ENCODE peak calls at places on chromosomes 4 and X, in four cellular contexts. One of them, this sample, is unnamed.
A peak's percentile ranks its signal among the peaks of the same experiment; 100 is the strongest.

GRCh38 chrX:68989456-68989855 is 160.6 kb downstream of the EFNB1 start:
- DNase-seq in cardiac fibroblast: no peak
- DNase-seq in tibial nerve: no peak
- DNase-seq in astrocyte of the cerebellum: no peak
- DNase-seq in this sample: no peak

GRCh38 chrX:31580227-31580626 is 508.4 kb upstream of the FTHL17 start:
- DNase-seq in cardiac fibroblast: peak; percentile 23
- DNase-seq in tibial nerve: no peak
- DNase-seq in astrocyte of the cerebellum: no peak
- DNase-seq in this sample: peak; percentile 6

GRCh38 chr4:184398741-184399504 is 75.4 kb downstream of the IRF2 start:
- DNase-seq in cardiac fibroblast: no peak
- DNase-seq in tibial nerve: no peak
- DNase-seq in astrocyte of the cerebellum: no peak
- DNase-seq in this sample: no peak

GRCh38 chrX:153641575-153642312 is 5.3 kb upstream of the DUSP9 start:
- DNase-seq in cardiac fibroblast: no peak
- DNase-seq in tibial nerve: no peak
- DNase-seq in astrocyte of the cerebellum: no peak
- DNase-seq in this sample: no peak

GRCh38 chr4:55765070-55765469 is 54.5 kb upstream of the EXOC1L start:
- DNase-seq in cardiac fibroblast: no peak
- DNase-seq in tibial nerve: no peak
- DNase-seq in astrocyte of the cerebellum: no peak
- DNase-seq in this sample: no peak

GRCh38 chr4:77636902-77637301 is 31.3 kb downstream of the CXCL13 start:
- DNase-seq in cardiac fibroblast: peak; percentile 94
- DNase-seq in tibial nerve: no peak
- DNase-seq in astrocyte of the cerebellum: peak; percentile 47
- DNase-seq in this sample: peak; percentile 83

GRCh38 chrX:106955004-106955772 is 35.0 kb downstream of the CLDN2 start:
- DNase-seq in cardiac fibroblast: peak; percentile 43
- DNase-seq in tibial nerve: no peak
- DNase-seq in astrocyte of the cerebellum: no peak
- DNase-seq in this sample: peak; percentile 47

GRCh38 chrX:65667503-65668355 is at the start of gene MSN:
- DNase-seq in cardiac fibroblast: peak; percentile 62
- DNase-seq in tibial nerve: peak; percentile 57
- DNase-seq in astrocyte of the cerebellum: no peak
- DNase-seq in this sample: peak; percentile 35

GRCh38 chr4:148054275-148054674 is 322.4 kb downstream of the ARHGAP10 start:
- DNase-seq in cardiac fibroblast: no peak
- DNase-seq in tibial nerve: no peak
- DNase-seq in astrocyte of the cerebellum: no peak
- DNase-seq in this sample: no peak

GRCh38 chr4:128393111-128393704 is 105.6 kb upstream of the PGRMC2 start:
- DNase-seq in cardiac fibroblast: no peak
- DNase-seq in tibial nerve: no peak
- DNase-seq in astrocyte of the cerebellum: no peak
- DNase-seq in this sample: peak; percentile 51

GRCh38 chr4:92501456-92501855 is 197.7 kb downstream of the GRID2 start:
- DNase-seq in cardiac fibroblast: no peak
- DNase-seq in tibial nerve: no peak
- DNase-seq in astrocyte of the cerebellum: no peak
- DNase-seq in this sample: no peak

GRCh38 chrX:68261060-68261672 is 172.1 kb downstream of the OPHN1 start:
- DNase-seq in cardiac fibroblast: peak; percentile 33
- DNase-seq in tibial nerve: no peak
- DNase-seq in astrocyte of the cerebellum: peak; percentile 3
- DNase-seq in this sample: peak; percentile 41

GRCh38 chrX:123093792-123094191 is 90.3 kb upstream of the GRIA3 start:
- DNase-seq in cardiac fibroblast: no peak
- DNase-seq in tibial nerve: no peak
- DNase-seq in astrocyte of the cerebellum: no peak
- DNase-seq in this sample: no peak

GRCh38 chrX:20372533-20372932 is 105.8 kb upstream of the RPS6KA3 start:
- DNase-seq in cardiac fibroblast: peak; percentile 46
- DNase-seq in tibial nerve: no peak
- DNase-seq in astrocyte of the cerebellum: no peak
- DNase-seq in this sample: no peak

GRCh38 chr4:26570596-26570995 is 13.3 kb upstream of the TBC1D19 start:
- DNase-seq in cardiac fibroblast: no peak
- DNase-seq in tibial nerve: no peak
- DNase-seq in astrocyte of the cerebellum: no peak
- DNase-seq in this sample: peak; percentile 79

GRCh38 chr4:128823025-128823661 is 13.6 kb downstream of the JADE1 start:
- DNase-seq in cardiac fibroblast: peak; percentile 93
- DNase-seq in tibial nerve: no peak
- DNase-seq in astrocyte of the cerebellum: peak; percentile 60
- DNase-seq in this sample: peak; percentile 95

GRCh38 chrX:17413228-17413627 is 38.2 kb downstream of the NHS start:
- DNase-seq in cardiac fibroblast: peak; percentile 67
- DNase-seq in tibial nerve: no peak
- DNase-seq in astrocyte of the cerebellum: peak; percentile 76
- DNase-seq in this sample: peak; percentile 91

GRCh38 chrX:97841544-97842179 is 958.0 kb downstream of the RPA4 start:
- DNase-seq in cardiac fibroblast: no peak
- DNase-seq in tibial nerve: no peak
- DNase-seq in astrocyte of the cerebellum: no peak
- DNase-seq in this sample: no peak

GRCh38 chrX:41858161-41858775 is 65.1 kb downstream of the CASK start:
- DNase-seq in cardiac fibroblast: no peak
- DNase-seq in tibial nerve: no peak
- DNase-seq in astrocyte of the cerebellum: no peak
- DNase-seq in this sample: no peak

GRCh38 chr4:99301376-99302164 is 10.8 kb upstream of the ADH1A start:
- DNase-seq in cardiac fibroblast: peak; percentile 77
- DNase-seq in tibial nerve: no peak
- DNase-seq in astrocyte of the cerebellum: no peak
- DNase-seq in this sample: peak; percentile 76

GRCh38 chrX:18449271-18449670 is 23.9 kb downstream of the CDKL5 start:
- DNase-seq in cardiac fibroblast: no peak
- DNase-seq in tibial nerve: no peak
- DNase-seq in astrocyte of the cerebellum: no peak
- DNase-seq in this sample: peak; percentile 6

GRCh38 chr4:79132826-79133225 is 193.0 kb downstream of the NAA11 start:
- DNase-seq in cardiac fibroblast: no peak
- DNase-seq in tibial nerve: no peak
- DNase-seq in astrocyte of the cerebellum: no peak
- DNase-seq in this sample: no peak

GRCh38 chrX:107325467-107325866 is 119.1 kb downstream of the DNAAF6 start:
- DNase-seq in cardiac fibroblast: no peak
- DNase-seq in tibial nerve: no peak
- DNase-seq in astrocyte of the cerebellum: no peak
- DNase-seq in this sample: no peak

GRCh38 chr4:168541608-168541953 is 44.7 kb downstream of the PALLD start:
- DNase-seq in cardiac fibroblast: peak; percentile 87
- DNase-seq in tibial nerve: no peak
- DNase-seq in astrocyte of the cerebellum: no peak
- DNase-seq in this sample: peak; percentile 85

GRCh38 chr4:6573551-6573950 is 1.4 kb upstream of the MAN2B2 start:
- DNase-seq in cardiac fibroblast: no peak
- DNase-seq in tibial nerve: no peak
- DNase-seq in astrocyte of the cerebellum: no peak
- DNase-seq in this sample: no peak

GRCh38 chrX:6225307-6226052 is 3.2 kb downstream of the NLGN4X start:
- DNase-seq in cardiac fibroblast: no peak
- DNase-seq in tibial nerve: no peak
- DNase-seq in astrocyte of the cerebellum: no peak
- DNase-seq in this sample: no peak

GRCh38 chr4:139593091-139593564 is 37.1 kb upstream of the SETD7 start:
- DNase-seq in cardiac fibroblast: peak; percentile 81
- DNase-seq in tibial nerve: no peak
- DNase-seq in astrocyte of the cerebellum: no peak
- DNase-seq in this sample: peak; percentile 70

GRCh38 chr4:119240128-119240527 is 27.6 kb downstream of the USP53 start:
- DNase-seq in cardiac fibroblast: no peak
- DNase-seq in tibial nerve: no peak
- DNase-seq in astrocyte of the cerebellum: no peak
- DNase-seq in this sample: no peak

GRCh38 chr4:41458689-41459088 is 79.3 kb upstream of the LIMCH1 start:
- DNase-seq in cardiac fibroblast: no peak
- DNase-seq in tibial nerve: no peak
- DNase-seq in astrocyte of the cerebellum: no peak
- DNase-seq in this sample: no peak

GRCh38 chr4:173448557-173448918 is 49.6 kb upstream of the SCRG1 start:
- DNase-seq in cardiac fibroblast: peak; percentile 15
- DNase-seq in tibial nerve: no peak
- DNase-seq in astrocyte of the cerebellum: peak; percentile 50
- DNase-seq in this sample: peak; percentile 81

GRCh38 chr4:185773419-185773818 is 38.6 kb downstream of the SORBS2 start:
- DNase-seq in cardiac fibroblast: no peak
- DNase-seq in tibial nerve: no peak
- DNase-seq in astrocyte of the cerebellum: no peak
- DNase-seq in this sample: no peak

GRCh38 chr4:10173039-10173753 is 56.6 kb upstream of the WDR1 start:
- DNase-seq in cardiac fibroblast: peak; percentile 86
- DNase-seq in tibial nerve: no peak
- DNase-seq in astrocyte of the cerebellum: no peak
- DNase-seq in this sample: peak; percentile 54

GRCh38 chrX:38004046-38004445 is 2.3 kb upstream of the SYTL5 start:
- DNase-seq in cardiac fibroblast: peak; percentile 46
- DNase-seq in tibial nerve: no peak
- DNase-seq in astrocyte of the cerebellum: no peak
- DNase-seq in this sample: peak; percentile 11

GRCh38 chr4:34850426-34850825 is 1393.9 kb downstream of the ARAP2 start:
- DNase-seq in cardiac fibroblast: no peak
- DNase-seq in tibial nerve: no peak
- DNase-seq in astrocyte of the cerebellum: no peak
- DNase-seq in this sample: no peak

GRCh38 chrX:33970028-33970932 is 161.8 kb downstream of the FAM47A start:
- DNase-seq in cardiac fibroblast: no peak
- DNase-seq in tibial nerve: no peak
- DNase-seq in astrocyte of the cerebellum: no peak
- DNase-seq in this sample: no peak

GRCh38 chrX:67543818-67544217 is at the start of gene AR:
- DNase-seq in cardiac fibroblast: peak; percentile 53
- DNase-seq in tibial nerve: peak; percentile 35
- DNase-seq in astrocyte of the cerebellum: peak; percentile 28
- DNase-seq in this sample: peak; percentile 66

GRCh38 chrX:131830400-131831184 is 192.5 kb upstream of the STK26 start:
- DNase-seq in cardiac fibroblast: peak; percentile 88
- DNase-seq in tibial nerve: peak; percentile 22
- DNase-seq in astrocyte of the cerebellum: peak; percentile 68
- DNase-seq in this sample: peak; percentile 68

GRCh38 chrX:17591741-17592110 is 145.6 kb upstream of the SCML1 start:
- DNase-seq in cardiac fibroblast: peak; percentile 65
- DNase-seq in tibial nerve: no peak
- DNase-seq in astrocyte of the cerebellum: peak; percentile 69
- DNase-seq in this sample: peak; percentile 72

GRCh38 chrX:9659571-9660195 is 106.0 kb downstream of the GPR143 start:
- DNase-seq in cardiac fibroblast: no peak
- DNase-seq in tibial nerve: no peak
- DNase-seq in astrocyte of the cerebellum: no peak
- DNase-seq in this sample: no peak
- H3K4me3 ChIP-seq in cardiac fibroblast: no peak overlapping the region
- H3K4me3 ChIP-seq in tibial nerve: no peak overlapping the region
- H3K4me3 ChIP-seq in astrocyte of the cerebellum: no peak overlapping the region
- H3K4me3 ChIP-seq in this sample: no peak overlapping the region

GRCh38 chr4:65046496-65047101 is 623.7 kb downstream of the EPHA5 start:
- DNase-seq in cardiac fibroblast: peak; percentile 14
- DNase-seq in tibial nerve: no peak
- DNase-seq in astrocyte of the cerebellum: peak; percentile 51
- DNase-seq in this sample: peak; percentile 8
- TF ChIP-seq CTCF in cardiac fibroblast: no peak
- TF ChIP-seq CTCF in tibial nerve: no peak
- TF ChIP-seq CTCF in astrocyte of the cerebellum: no peak
- TF ChIP-seq CTCF in this sample: no peak

GRCh38 chrX:125394449-125394848 is 74.8 kb downstream of the TEX13C start:
- DNase-seq in cardiac fibroblast: no peak
- DNase-seq in tibial nerve: no peak
- DNase-seq in astrocyte of the cerebellum: no peak
- DNase-seq in this sample: no peak
- H3K4me3 ChIP-seq in cardiac fibroblast: no peak overlapping the region
- H3K4me3 ChIP-seq in tibial nerve: no peak overlapping the region
- H3K4me3 ChIP-seq in astrocyte of the cerebellum: no peak overlapping the region
- H3K4me3 ChIP-seq in this sample: no peak overlapping the region

DNA sequence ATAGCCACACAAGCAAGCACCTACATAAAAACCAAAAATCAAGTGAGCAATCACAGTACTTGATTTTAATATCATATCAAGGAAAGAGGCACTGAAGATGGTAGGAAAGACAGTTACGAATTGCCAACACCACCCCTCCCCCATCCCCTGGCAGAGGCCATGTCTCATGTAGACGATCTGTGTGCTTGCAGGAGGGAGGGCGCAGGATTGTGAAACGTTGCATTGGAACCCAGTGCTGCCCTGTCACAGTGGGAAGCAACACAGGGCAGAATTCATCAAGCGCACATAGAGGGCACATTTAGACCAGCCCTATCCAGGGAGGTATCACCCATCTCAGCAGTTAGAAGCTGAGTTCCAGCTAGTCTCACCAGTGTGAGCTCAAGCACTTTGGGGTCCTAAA is 359.8 kb downstream of the DMD start:
- DNase-seq in cardiac fibroblast: no peak
- DNase-seq in tibial nerve: no peak
- DNase-seq in astrocyte of the cerebellum: no peak
- DNase-seq in this sample: no peak
- TF ChIP-seq CTCF in cardiac fibroblast: no peak
- TF ChIP-seq CTCF in tibial nerve: no peak
- TF ChIP-seq CTCF in astrocyte of the cerebellum: no peak
- TF ChIP-seq CTCF in this sample: no peak

DNA sequence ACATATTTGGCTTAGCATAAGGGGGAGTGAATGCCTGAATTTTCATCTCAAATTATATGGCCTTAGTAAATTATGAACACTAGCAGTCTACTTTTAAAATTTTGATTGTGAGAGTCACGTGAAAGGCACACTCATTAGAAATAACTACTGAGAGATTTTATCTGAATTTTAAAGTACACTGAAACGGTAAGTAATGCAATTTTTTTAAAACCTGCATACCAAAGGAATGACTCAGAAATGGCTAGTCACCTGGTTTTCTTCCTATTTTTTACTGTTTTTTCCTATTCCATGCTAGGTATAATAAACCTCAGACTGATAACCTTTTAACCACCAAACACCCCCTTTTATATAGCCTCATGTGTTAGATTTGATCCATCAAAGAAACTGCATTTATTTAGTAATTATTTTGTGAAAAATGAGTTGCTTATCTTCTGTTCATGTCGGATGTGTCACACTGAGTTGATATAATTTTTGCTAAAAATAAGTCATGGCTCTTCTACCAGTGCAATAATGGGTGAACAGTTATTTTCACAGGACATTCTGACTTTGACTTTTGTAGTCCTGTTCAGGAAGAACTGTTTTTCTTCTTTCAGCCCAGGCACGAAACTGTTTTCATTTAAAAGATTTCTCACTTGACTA is 40.4 kb downstream of the CPEB2 start:
- DNase-seq in cardiac fibroblast: peak; percentile 58
- DNase-seq in tibial nerve: no peak
- DNase-seq in astrocyte of the cerebellum: no peak
- DNase-seq in this sample: no peak
- H3K4me3 ChIP-seq in cardiac fibroblast: no peak overlapping the region
- H3K4me3 ChIP-seq in tibial nerve: no peak overlapping the region
- H3K4me3 ChIP-seq in astrocyte of the cerebellum: no peak overlapping the region
- H3K4me3 ChIP-seq in this sample: no peak overlapping the region

GRCh38 chr4:183106839-183107238 is 7.8 kb downstream of the WWC2 start:
- DNase-seq in cardiac fibroblast: no peak
- DNase-seq in tibial nerve: no peak
- DNase-seq in astrocyte of the cerebellum: no peak
- DNase-seq in this sample: peak; percentile 12
- TF ChIP-seq CTCF in cardiac fibroblast: peak; percentile 20
- TF ChIP-seq CTCF in tibial nerve: no peak
- TF ChIP-seq CTCF in astrocyte of the cerebellum: peak; percentile 17
- TF ChIP-seq CTCF in this sample: peak; percentile 15

GRCh38 chrX:139202742-139203410 is 327.7 kb upstream of the F9 start:
- DNase-seq in cardiac fibroblast: no peak
- DNase-seq in tibial nerve: no peak
- DNase-seq in astrocyte of the cerebellum: no peak
- DNase-seq in this sample: no peak
- H3K4me3 ChIP-seq in cardiac fibroblast: no peak overlapping the region
- H3K4me3 ChIP-seq in tibial nerve: no peak overlapping the region
- H3K4me3 ChIP-seq in astrocyte of the cerebellum: peak overlapping the region; percentile 53
- H3K4me3 ChIP-seq in this sample: no peak overlapping the region

This sample was measured in fibroblast of mammary gland.